ENCODE peak calls at places on chromosome 15, in six cellular contexts. One of them, this sample, is unnamed.

GRCh38 chr15:82569834-82570233 is 29.6 kb upstream of the RPS17 start:
- DNase-seq in spleen: no peak
- DNase-seq in stomach: no peak
- DNase-seq in prostate gland: no peak
- DNase-seq in GM23338: no peak
- DNase-seq in Panc1: no peak
- DNase-seq in this sample: no peak

GRCh38 chr15:92623435-92623834 is 32.1 kb downstream of the FAM174B start:
- DNase-seq in spleen: peak; percentile 65
- DNase-seq in stomach: no peak
- DNase-seq in prostate gland: no peak
- DNase-seq in GM23338: no peak
- DNase-seq in Panc1: no peak
- DNase-seq in this sample: no peak

GRCh38 chr15:95857124-95857757 is 473.3 kb upstream of the NR2F2 start:
- DNase-seq in spleen: no peak
- DNase-seq in stomach: no peak
- DNase-seq in prostate gland: no peak
- DNase-seq in GM23338: no peak
- DNase-seq in Panc1: no peak
- DNase-seq in this sample: no peak

GRCh38 chr15:63482874-63483323 is 21.5 kb upstream of the USP3 start:
- DNase-seq in spleen: no peak
- DNase-seq in stomach: no peak
- DNase-seq in prostate gland: no peak
- DNase-seq in GM23338: no peak
- DNase-seq in Panc1: no peak
- DNase-seq in this sample: no peak

GRCh38 chr15:68012911-68013310 is 41.2 kb upstream of the PIAS1 start:
- DNase-seq in spleen: no peak
- DNase-seq in stomach: peak; percentile 75
- DNase-seq in prostate gland: no peak
- DNase-seq in GM23338: no peak
- DNase-seq in Panc1: no peak
- DNase-seq in this sample: no peak

GRCh38 chr15:68391084-68391483 is 40.9 kb downstream of the ITGA11 start:
- DNase-seq in spleen: no peak
- DNase-seq in stomach: peak; percentile 5
- DNase-seq in prostate gland: no peak
- DNase-seq in GM23338: no peak
- DNase-seq in Panc1: no peak
- DNase-seq in this sample: no peak

GRCh38 chr15:73867956-73868355 is 5.4 kb upstream of the TBC1D21 start:
- DNase-seq in spleen: no peak
- DNase-seq in stomach: no peak
- DNase-seq in prostate gland: no peak
- DNase-seq in GM23338: no peak
- DNase-seq in Panc1: no peak
- DNase-seq in this sample: no peak

GRCh38 chr15:42456971-42457370 is 34.0 kb downstream of the ZNF106 start:
- DNase-seq in spleen: no peak
- DNase-seq in stomach: no peak
- DNase-seq in prostate gland: no peak
- DNase-seq in GM23338: no peak
- DNase-seq in Panc1: no peak
- DNase-seq in this sample: no peak

GRCh38 chr15:75659928-75660645 is 12.4 kb downstream of the SNX33 start:
- DNase-seq in spleen: no peak
- DNase-seq in stomach: no peak
- DNase-seq in prostate gland: no peak
- DNase-seq in GM23338: no peak
- DNase-seq in Panc1: no peak
- DNase-seq in this sample: no peak

GRCh38 chr15:80265021-80265420 is 13.0 kb upstream of the CTXND1 start:
- DNase-seq in spleen: no peak
- DNase-seq in stomach: no peak
- DNase-seq in prostate gland: no peak
- DNase-seq in GM23338: no peak
- DNase-seq in Panc1: no peak
- DNase-seq in this sample: no peak

GRCh38 chr15:58146734-58147133 is 8.6 kb downstream of the AQP9 start:
- DNase-seq in spleen: no peak
- DNase-seq in stomach: no peak
- DNase-seq in prostate gland: no peak
- DNase-seq in GM23338: no peak
- DNase-seq in Panc1: peak; percentile 28
- DNase-seq in this sample: no peak

GRCh38 chr15:40354408-40355171 is 3.4 kb upstream of the DISP2 start:
- DNase-seq in spleen: peak; percentile 54
- DNase-seq in stomach: no peak
- DNase-seq in prostate gland: no peak
- DNase-seq in GM23338: peak; percentile 83
- DNase-seq in Panc1: no peak
- DNase-seq in this sample: no peak

GRCh38 chr15:31343831-31344230 is 17.2 kb downstream of the KLF13 start:
- DNase-seq in spleen: peak; percentile 70
- DNase-seq in stomach: no peak
- DNase-seq in prostate gland: no peak
- DNase-seq in GM23338: no peak
- DNase-seq in Panc1: no peak
- DNase-seq in this sample: no peak

GRCh38 chr15:69357773-69358765 is 56.1 kb upstream of the KIF23 start:
- DNase-seq in spleen: no peak
- DNase-seq in stomach: peak; percentile 54
- DNase-seq in prostate gland: no peak
- DNase-seq in GM23338: peak; percentile 64
- DNase-seq in Panc1: no peak
- DNase-seq in this sample: peak; percentile 24

GRCh38 chr15:22231603-22232002 is 151.3 kb downstream of the OR4M2 start:
- DNase-seq in spleen: peak; percentile 30
- DNase-seq in stomach: no peak
- DNase-seq in prostate gland: no peak
- DNase-seq in GM23338: no peak
- DNase-seq in Panc1: no peak
- DNase-seq in this sample: no peak

GRCh38 chr15:62464705-62465104 is 299.6 kb upstream of the C2CD4B start:
- DNase-seq in spleen: no peak
- DNase-seq in stomach: no peak
- DNase-seq in prostate gland: no peak
- DNase-seq in GM23338: peak; percentile 54
- DNase-seq in Panc1: no peak
- DNase-seq in this sample: no peak

GRCh38 chr15:42672444-42672843 is 64.5 kb downstream of the CDAN1 start:
- DNase-seq in spleen: no peak
- DNase-seq in stomach: no peak
- DNase-seq in prostate gland: no peak
- DNase-seq in GM23338: no peak
- DNase-seq in Panc1: no peak
- DNase-seq in this sample: no peak

GRCh38 chr15:69080203-69080957 is 65.9 kb downstream of the NOX5 start:
- DNase-seq in spleen: no peak
- DNase-seq in stomach: no peak
- DNase-seq in prostate gland: no peak
- DNase-seq in GM23338: peak; percentile 74
- DNase-seq in Panc1: no peak
- DNase-seq in this sample: no peak

GRCh38 chr15:31128919-31129768 is 27.6 kb upstream of the TRPM1 start:
- DNase-seq in spleen: peak; percentile 95
- DNase-seq in stomach: peak; percentile 86
- DNase-seq in prostate gland: peak; percentile 75
- DNase-seq in GM23338: peak; percentile 82
- DNase-seq in Panc1: peak; percentile 41
- DNase-seq in this sample: no peak

GRCh38 chr15:56869573-56869972 is 48.9 kb upstream of the TCF12 start:
- DNase-seq in spleen: no peak
- DNase-seq in stomach: peak; percentile 36
- DNase-seq in prostate gland: no peak
- DNase-seq in GM23338: peak; percentile 59
- DNase-seq in Panc1: no peak
- DNase-seq in this sample: peak; percentile 33

GRCh38 chr15:93974804-93975481 is 256.4 kb upstream of the MCTP2 start:
- DNase-seq in spleen: no peak
- DNase-seq in stomach: no peak
- DNase-seq in prostate gland: peak; percentile 27
- DNase-seq in GM23338: peak; percentile 85
- DNase-seq in Panc1: no peak
- DNase-seq in this sample: peak; percentile 2

GRCh38 chr15:22939051-22939450 is 41.1 kb downstream of the CYFIP1 start:
- DNase-seq in spleen: no peak
- DNase-seq in stomach: no peak
- DNase-seq in prostate gland: peak; percentile 69
- DNase-seq in GM23338: no peak
- DNase-seq in Panc1: no peak
- DNase-seq in this sample: no peak

GRCh38 chr15:37014566-37014965 is 85.8 kb downstream of the MEIS2 start:
- DNase-seq in spleen: no peak
- DNase-seq in stomach: no peak
- DNase-seq in prostate gland: no peak
- DNase-seq in GM23338: no peak
- DNase-seq in Panc1: no peak
- DNase-seq in this sample: no peak

GRCh38 chr15:65832549-65833364 is 36.5 kb upstream of the RAB11A start:
- DNase-seq in spleen: peak; percentile 87
- DNase-seq in stomach: peak; percentile 89
- DNase-seq in prostate gland: peak; percentile 95
- DNase-seq in GM23338: peak; percentile 94
- DNase-seq in Panc1: peak; percentile 96
- DNase-seq in this sample: peak; percentile 83
- TF ChIP-seq POLR2AphosphoS5 in spleen: peak; percentile 87
- TF ChIP-seq POLR2AphosphoS5 in stomach: peak; percentile 65
- TF ChIP-seq POLR2AphosphoS5 in prostate gland: peak; percentile 96
- TF ChIP-seq POLR2AphosphoS5 in GM23338: no peak
- TF ChIP-seq POLR2AphosphoS5 in Panc1: peak; percentile 96
- TF ChIP-seq POLR2AphosphoS5 in this sample: no peak

DNA sequence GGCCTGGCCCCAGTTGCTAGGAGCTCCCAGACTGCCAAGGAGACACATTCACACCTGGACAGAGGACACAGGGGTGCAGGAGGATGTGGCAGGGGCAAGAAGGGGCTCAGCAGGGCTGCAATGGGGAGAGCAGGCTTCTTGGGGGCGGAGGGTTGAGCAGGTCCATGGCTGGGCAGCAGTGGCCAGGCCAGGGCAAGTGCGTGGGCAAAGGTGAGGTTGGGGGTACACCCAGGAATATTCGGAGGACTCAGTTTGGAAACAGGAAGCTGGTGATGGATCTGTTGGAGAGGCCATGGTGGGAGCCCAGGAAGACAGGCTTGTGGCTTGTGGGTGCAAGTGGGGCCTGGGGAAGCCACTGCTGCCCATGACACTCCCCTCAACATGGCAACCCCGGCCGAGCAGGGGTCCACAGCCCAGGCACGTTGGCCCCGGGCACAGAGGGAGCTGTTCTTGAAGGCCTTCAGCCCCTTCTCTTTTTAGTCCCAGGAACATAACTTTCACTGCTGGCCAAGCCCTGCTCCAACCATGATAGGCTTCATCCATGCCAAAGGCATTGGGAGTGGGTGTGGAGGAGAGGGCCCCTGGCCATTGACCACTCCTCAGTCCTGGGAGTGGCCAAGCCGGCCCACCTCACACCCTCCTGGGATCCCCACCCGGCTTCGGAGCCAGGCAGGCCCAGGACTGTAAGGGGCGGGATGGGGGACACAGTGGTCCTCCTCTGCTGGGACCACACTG is 33.3 kb downstream of the TSPAN3 start:
- DNase-seq in spleen: peak; percentile 74
- DNase-seq in stomach: peak; percentile 23
- DNase-seq in prostate gland: no peak
- DNase-seq in GM23338: no peak
- DNase-seq in Panc1: no peak
- DNase-seq in this sample: no peak
- TF ChIP-seq POLR2AphosphoS5 in spleen: no peak
- TF ChIP-seq POLR2AphosphoS5 in stomach: no peak
- TF ChIP-seq POLR2AphosphoS5 in prostate gland: no peak
- TF ChIP-seq POLR2AphosphoS5 in GM23338: no peak
- TF ChIP-seq POLR2AphosphoS5 in Panc1: no peak
- TF ChIP-seq POLR2AphosphoS5 in this sample: no peak

DNA sequence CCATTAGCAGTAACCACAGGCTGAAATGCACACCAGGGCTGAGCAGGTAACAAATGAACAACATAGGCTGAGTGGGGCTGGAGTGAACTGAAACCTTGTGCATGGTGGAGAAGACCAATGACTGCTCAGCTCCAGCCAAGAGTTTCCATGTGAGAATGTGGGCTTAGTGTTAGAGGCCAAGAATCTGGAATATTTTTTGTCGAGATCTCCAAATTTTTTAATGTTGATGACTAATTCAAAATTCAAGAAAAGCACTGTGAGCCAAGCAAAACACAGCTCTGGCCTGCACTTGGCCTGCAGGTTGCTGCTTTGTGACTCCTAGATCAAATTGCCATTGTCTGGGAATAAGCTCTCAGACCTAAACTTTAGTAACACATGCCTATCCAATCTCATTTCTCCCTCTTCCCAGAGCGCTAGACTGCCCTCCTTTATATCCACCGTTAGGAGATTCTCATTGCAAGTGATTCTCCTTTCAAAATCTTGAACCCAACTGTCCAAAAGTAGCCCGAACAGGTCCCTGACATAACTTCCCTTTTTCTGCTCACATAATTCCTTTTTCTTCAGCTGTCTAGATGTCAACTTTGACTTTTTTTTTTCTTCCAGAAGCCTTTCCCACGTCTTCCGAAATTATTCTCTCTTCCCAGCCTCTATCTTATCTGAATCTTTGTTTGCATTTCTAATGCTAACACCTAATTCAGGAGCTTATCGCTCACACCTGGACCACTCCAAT is 7.5 kb downstream of the SQOR start:
- DNase-seq in spleen: no peak
- DNase-seq in stomach: no peak
- DNase-seq in prostate gland: no peak
- DNase-seq in GM23338: no peak
- DNase-seq in Panc1: no peak
- DNase-seq in this sample: no peak
- TF ChIP-seq POLR2AphosphoS5 in spleen: no peak
- TF ChIP-seq POLR2AphosphoS5 in stomach: no peak
- TF ChIP-seq POLR2AphosphoS5 in prostate gland: no peak
- TF ChIP-seq POLR2AphosphoS5 in GM23338: no peak
- TF ChIP-seq POLR2AphosphoS5 in Panc1: no peak
- TF ChIP-seq POLR2AphosphoS5 in this sample: no peak

DNA sequence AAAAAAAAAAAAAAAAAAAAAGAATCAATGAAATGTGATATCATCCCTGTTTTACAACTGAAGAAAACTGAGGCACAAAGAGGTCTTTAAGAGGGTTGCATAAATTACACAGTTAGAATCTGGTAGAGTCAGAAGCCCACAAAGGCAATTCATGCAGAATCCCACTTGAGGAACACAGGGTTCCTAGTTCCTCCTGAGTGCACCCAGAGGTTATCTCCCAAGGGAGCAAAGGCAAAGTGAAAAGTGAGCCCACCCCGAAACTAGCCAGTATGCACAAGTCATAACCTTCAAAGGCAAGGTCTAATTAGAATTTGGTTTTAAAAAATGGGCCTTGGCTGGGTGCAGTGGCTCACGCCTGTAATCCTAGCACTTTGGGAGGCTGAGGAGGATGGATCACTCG is 37.8 kb downstream of the AP3S2 start:
- DNase-seq in spleen: no peak
- DNase-seq in stomach: no peak
- DNase-seq in prostate gland: no peak
- DNase-seq in GM23338: no peak
- DNase-seq in Panc1: no peak
- DNase-seq in this sample: no peak
- TF ChIP-seq POLR2AphosphoS5 in spleen: no peak
- TF ChIP-seq POLR2AphosphoS5 in stomach: no peak
- TF ChIP-seq POLR2AphosphoS5 in prostate gland: no peak
- TF ChIP-seq POLR2AphosphoS5 in GM23338: no peak
- TF ChIP-seq POLR2AphosphoS5 in Panc1: no peak
- TF ChIP-seq POLR2AphosphoS5 in this sample: no peak

GRCh38 chr15:72222433-72222832 is 8.6 kb downstream of the PKM start:
- DNase-seq in spleen: no peak
- DNase-seq in stomach: no peak
- DNase-seq in prostate gland: peak; percentile 84
- DNase-seq in GM23338: no peak
- DNase-seq in Panc1: no peak
- DNase-seq in this sample: no peak
- TF ChIP-seq POLR2AphosphoS5 in spleen: peak; percentile 56
- TF ChIP-seq POLR2AphosphoS5 in stomach: no peak
- TF ChIP-seq POLR2AphosphoS5 in prostate gland: peak; percentile 81
- TF ChIP-seq POLR2AphosphoS5 in GM23338: no peak
- TF ChIP-seq POLR2AphosphoS5 in Panc1: no peak
- TF ChIP-seq POLR2AphosphoS5 in this sample: no peak

This sample was measured in HCT116.